ENCODE peak calls at places on chromosome 20, in ten cellular contexts. W, X, Z, F, D, R, L, O, Y and A are unnamed samples.

GRCh38 chr20:12956303-12956702 is 52.5 kb upstream of the SPTLC3 start:
- DNase-seq in Z (no peak), D (no peak), F (no peak), R (no peak), W (no peak), O (no peak), L (no peak), Y (no peak), X (no peak), A (no peak)

GRCh38 chr20:36408219-36408618 is 102.1 kb downstream of the DLGAP4 start:
- DNase-seq in L (peak; percentile 28), X (no peak), O (no peak), F (peak; percentile 52), Y (no peak), W (peak; percentile 2), R (no peak), Z (no peak), D (peak; percentile 6), A (peak; percentile 68)

GRCh38 chr20:4217349-4217761 is 202.0 kb upstream of the RNF24 start:
- DNase-seq in R (peak; percentile 76), X (peak; percentile 35), Y (peak; percentile 61), Z (no peak), W (peak; percentile 51), D (no peak), O (no peak), L (peak; percentile 78), F (no peak), A (no peak)

GRCh38 chr20:16637814-16638213 is 64.6 kb upstream of the KIF16B start:
- DNase-seq in R (no peak), X (no peak), F (no peak), Y (no peak), O (no peak), L (no peak), D (no peak), Z (no peak), W (no peak), A (no peak)

GRCh38 chr20:50172347-50173013 is 18.1 kb upstream of the CEBPB start:
- DNase-seq in Y (peak; percentile 96), R (peak; percentile 85), W (peak; percentile 95), O (no peak), D (peak; percentile 80), X (peak; percentile 92), F (peak; percentile 91), L (peak; percentile 83), Z (no peak), A (peak; percentile 89)

GRCh38 chr20:63750807-63751470 is 11.4 kb downstream of the SLC2A4RG start:
- DNase-seq in O (no peak), Z (no peak), W (no peak), D (no peak), F (no peak), L (no peak), Y (peak; percentile 12), R (peak; percentile 71), X (no peak), A (no peak)

GRCh38 chr20:45343445-45343866 is 4.8 kb downstream of the SDC4 start:
- DNase-seq in Z (no peak), Y (no peak), R (no peak), X (no peak), F (peak; percentile 87), O (no peak), L (peak; percentile 72), D (no peak), W (peak; percentile 56), A (no peak)

GRCh38 chr20:52379723-52380336 is 188.3 kb upstream of the ZFP64 start:
- DNase-seq in F (peak; percentile 33), L (peak; percentile 26), W (peak; percentile 17), D (peak; percentile 48), R (peak; percentile 61), X (peak; percentile 26), O (no peak), Y (no peak), Z (no peak), A (peak; percentile 31)

GRCh38 chr20:36501367-36502006 is 39.8 kb upstream of the MYL9 start:
- DNase-seq in R (peak; percentile 23), X (no peak), L (no peak), Y (no peak), Z (no peak), W (no peak), D (no peak), O (no peak), F (no peak), A (no peak)

GRCh38 chr20:63739129-63740069 is at the start of gene SLC2A4RG:
- DNase-seq in Y (peak; percentile 91), L (peak; percentile 87), R (peak; percentile 90), F (peak; percentile 84), O (peak; percentile 83), Z (no peak), D (peak; percentile 72), W (peak; percentile 75), X (peak; percentile 84), A (peak; percentile 82)

GRCh38 chr20:36888880-36889516 is 13.1 kb downstream of the TLDC2 start:
- DNase-seq in Y (no peak), D (no peak), W (no peak), F (no peak), R (no peak), L (no peak), X (no peak), Z (no peak), O (no peak), A (no peak)

GRCh38 chr20:59645761-59646171 is 41.4 kb downstream of the PHACTR3 start:
- DNase-seq in R (no peak), O (no peak), L (no peak), Y (no peak), F (no peak), X (no peak), D (no peak), W (no peak), Z (no peak), A (no peak)

GRCh38 chr20:43853174-43853803 is 61.4 kb upstream of the TOX2 start:
- DNase-seq in Z (no peak), Y (no peak), R (no peak), F (no peak), D (peak; percentile 46), X (no peak), L (no peak), W (no peak), O (no peak), A (peak; percentile 47)

GRCh38 chr20:61640846-61641245 is 388.8 kb downstream of the CDH4 start:
- DNase-seq in X (no peak), O (no peak), F (no peak), D (no peak), Y (no peak), W (no peak), R (no peak), L (no peak), Z (no peak), A (no peak)

GRCh38 chr20:31809656-31810055 is 9.5 kb upstream of the MYLK2 start:
- DNase-seq in F (no peak), R (no peak), W (no peak), L (no peak), Z (no peak), O (no peak), Y (no peak), D (no peak), X (no peak), A (peak; percentile 35)

GRCh38 chr20:855466-856360 is 22.2 kb downstream of the FAM110A start:
- DNase-seq in Z (no peak), Y (no peak), O (no peak), X (no peak), L (no peak), F (no peak), R (no peak), W (no peak), D (no peak), A (no peak)

DNA sequence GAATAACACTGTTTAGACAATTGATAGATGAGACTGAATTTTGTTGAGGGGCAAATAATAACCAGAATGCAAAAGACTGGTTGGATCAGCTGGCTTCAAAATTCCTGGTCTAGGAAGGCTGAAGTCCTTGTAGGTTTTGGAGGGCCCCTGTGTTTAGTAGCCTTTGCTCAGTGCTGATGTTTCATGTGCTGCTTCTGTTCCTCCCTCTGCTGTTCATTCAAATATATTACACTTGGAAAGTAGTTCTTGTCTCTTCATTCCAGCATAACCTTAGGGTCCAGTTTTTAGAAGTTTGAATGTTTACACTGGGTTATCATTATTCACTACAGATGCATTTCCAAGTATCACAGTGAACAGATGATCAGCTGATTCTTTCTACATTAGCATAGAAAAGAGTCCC is 72.5 kb downstream of the FLRT3 start:
- DNase-seq in W (peak; percentile 38), F (no peak), D (peak; percentile 28), L (no peak), X (no peak), R (no peak), O (no peak), Z (no peak), Y (no peak), A (peak; percentile 7)
- TF ChIP-seq CTCF in W (peak; percentile 59), F (no peak), D (peak; percentile 42), L (peak; percentile 25), X (peak; percentile 51), R (peak; percentile 35), O (no peak), Z (peak; percentile 18), Y (peak; percentile 15), A (peak; percentile 11)

GRCh38 chr20:1875169-1875554 is 20.0 kb upstream of the SIRPA start:
- DNase-seq in O (no peak), W (no peak), Z (no peak), L (no peak), D (no peak), Y (no peak), F (no peak), R (no peak), X (no peak), A (no peak)
- H3K4me3 ChIP-seq in O (no peak overlapping the region), W (no peak overlapping the region), Z (no peak overlapping the region), L (no peak overlapping the region), D (no peak overlapping the region), Y (no peak overlapping the region), F (no peak overlapping the region), R (no peak overlapping the region), X (no peak overlapping the region), A (no peak overlapping the region)

GRCh38 chr20:23349338-23350006 is 1.1 kb upstream of the NXT1 start:
- DNase-seq in R (no peak), D (no peak), Y (no peak), X (no peak), F (no peak), O (no peak), W (no peak), L (peak; percentile 30), Z (no peak), A (no peak)
- TF ChIP-seq CTCF in R (peak; percentile 67), D (peak; percentile 33), Y (peak; percentile 41), X (peak; percentile 60), F (peak; percentile 56), O (peak; percentile 54), W (peak; percentile 44), L (peak; percentile 50), Z (peak; percentile 46), A (peak; percentile 44)

DNA sequence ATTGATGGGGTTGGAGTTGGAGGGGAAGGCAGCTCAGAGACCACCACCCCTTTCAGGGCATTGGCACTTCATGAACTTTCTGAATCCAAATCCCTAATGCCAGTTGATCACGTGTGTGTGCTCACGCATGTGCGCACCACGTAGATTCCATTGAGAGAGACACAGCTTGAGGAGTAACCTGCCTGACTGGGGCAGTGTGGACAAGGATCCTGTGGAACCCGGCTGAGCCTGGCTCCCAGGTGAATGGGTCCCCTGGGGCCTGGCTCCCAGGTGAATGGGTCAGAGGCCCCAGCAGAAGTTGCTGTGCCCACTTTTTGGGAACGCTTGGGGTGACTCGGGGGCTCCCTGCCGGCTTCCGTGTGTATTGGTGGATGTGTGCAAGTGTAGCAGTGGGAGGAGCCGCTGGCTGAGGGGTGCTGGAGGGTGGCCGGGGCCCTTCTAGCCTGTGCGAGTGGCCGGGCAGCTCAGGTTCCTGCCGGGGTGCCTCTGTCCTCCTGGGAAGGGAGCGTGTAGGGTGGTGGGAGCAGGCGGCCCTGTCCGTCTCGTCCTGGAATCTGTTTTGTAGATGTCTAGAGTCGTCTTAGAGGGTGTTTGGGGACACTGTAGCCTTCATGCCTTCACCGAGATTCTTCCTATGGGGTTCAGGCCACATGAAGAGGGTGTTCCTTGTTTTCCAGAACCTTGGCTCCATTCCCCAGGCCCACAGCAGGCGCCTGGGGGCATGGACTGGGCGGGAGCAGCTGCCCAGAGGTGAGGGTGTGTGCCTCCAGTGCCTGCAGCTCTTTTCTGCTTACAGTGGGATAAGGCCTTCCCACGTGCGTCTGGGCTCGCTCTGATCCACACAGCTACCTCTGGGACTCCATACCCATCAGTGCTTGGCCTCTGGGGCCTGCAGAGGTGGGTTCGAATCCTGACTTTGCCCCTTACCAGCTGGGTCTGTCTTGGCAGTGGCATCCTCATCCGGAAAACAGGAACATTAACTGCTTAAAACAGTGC is 3.2 kb downstream of the RBM38 start:
- DNase-seq in Y (peak; percentile 33), R (peak; percentile 42), Z (no peak), L (no peak), X (no peak), F (no peak), D (no peak), O (no peak), W (no peak), A (no peak)
- H3K4me3 ChIP-seq in Y (no peak overlapping the region), R (no peak overlapping the region), Z (peak overlapping the region; percentile 92), L (no peak overlapping the region), X (peak overlapping the region; percentile 80), F (no peak overlapping the region), D (no peak overlapping the region), O (peak overlapping the region; percentile 88), W (no peak overlapping the region), A (no peak overlapping the region)